ENCODE peak calls at places on chromosome 14, in five cellular contexts. L is H1, P is K562, W is HepG2, Z is GM12878. V is an unnamed sample.

GRCh38 chr14:50070840-50071548 is 45.4 kb downstream of the VCPKMT start:
- DNase-seq in W (no peak), L (no peak), Z (no peak), P (no peak), V (no peak)

GRCh38 chr14:61472025-61472672 is 150.8 kb downstream of the PRKCH start:
- DNase-seq in W (peak; percentile 90), Z (no peak), P (no peak), L (no peak), V (no peak)

GRCh38 chr14:94480809-94481208 is 4.8 kb upstream of the SERPINA9 start:
- DNase-seq in W (peak; percentile 19), L (no peak), Z (no peak), P (no peak), V (no peak)

GRCh38 chr14:89243286-89243685 is 173.7 kb downstream of the FOXN3 start:
- DNase-seq in P (no peak), L (no peak), Z (no peak), W (no peak), V (no peak)

GRCh38 chr14:81178063-81178462 is 42.7 kb downstream of the GTF2A1 start:
- DNase-seq in Z (no peak), L (no peak), P (no peak), W (no peak), V (no peak)

GRCh38 chr14:96091941-96092411 is 52.8 kb downstream of the C14orf132 start:
- DNase-seq in L (no peak), W (no peak), Z (no peak), P (no peak), V (no peak)

GRCh38 chr14:31059152-31059924 is 33.2 kb upstream of the STRN3 start:
- DNase-seq in P (peak; percentile 72), L (no peak), Z (no peak), W (peak; percentile 70), V (no peak)

GRCh38 chr14:81252278-81252677 is 31.5 kb upstream of the GTF2A1 start:
- DNase-seq in Z (no peak), W (no peak), L (no peak), P (no peak), V (no peak)

GRCh38 chr14:58146399-58146798 is 5.6 kb downstream of the ARMH4 start:
- DNase-seq in W (no peak), Z (no peak), L (no peak), P (no peak), V (no peak)

GRCh38 chr14:70898346-70898745 is 8.9 kb upstream of the PCNX1 start:
- DNase-seq in Z (no peak), L (no peak), W (no peak), P (no peak), V (no peak)

GRCh38 chr14:92280554-92281262 is 42.3 kb upstream of the SLC24A4 start:
- DNase-seq in Z (peak; percentile 39), P (no peak), L (no peak), W (no peak), V (no peak)

GRCh38 chr14:93317836-93318807 is 14.7 kb downstream of the BTBD7 start:
- DNase-seq in P (no peak), L (no peak), Z (no peak), W (no peak), V (no peak)

GRCh38 chr14:32542507-32542906 is 213.4 kb downstream of the AKAP6 start:
- DNase-seq in P (no peak), W (no peak), L (no peak), Z (no peak), V (no peak)

DNA sequence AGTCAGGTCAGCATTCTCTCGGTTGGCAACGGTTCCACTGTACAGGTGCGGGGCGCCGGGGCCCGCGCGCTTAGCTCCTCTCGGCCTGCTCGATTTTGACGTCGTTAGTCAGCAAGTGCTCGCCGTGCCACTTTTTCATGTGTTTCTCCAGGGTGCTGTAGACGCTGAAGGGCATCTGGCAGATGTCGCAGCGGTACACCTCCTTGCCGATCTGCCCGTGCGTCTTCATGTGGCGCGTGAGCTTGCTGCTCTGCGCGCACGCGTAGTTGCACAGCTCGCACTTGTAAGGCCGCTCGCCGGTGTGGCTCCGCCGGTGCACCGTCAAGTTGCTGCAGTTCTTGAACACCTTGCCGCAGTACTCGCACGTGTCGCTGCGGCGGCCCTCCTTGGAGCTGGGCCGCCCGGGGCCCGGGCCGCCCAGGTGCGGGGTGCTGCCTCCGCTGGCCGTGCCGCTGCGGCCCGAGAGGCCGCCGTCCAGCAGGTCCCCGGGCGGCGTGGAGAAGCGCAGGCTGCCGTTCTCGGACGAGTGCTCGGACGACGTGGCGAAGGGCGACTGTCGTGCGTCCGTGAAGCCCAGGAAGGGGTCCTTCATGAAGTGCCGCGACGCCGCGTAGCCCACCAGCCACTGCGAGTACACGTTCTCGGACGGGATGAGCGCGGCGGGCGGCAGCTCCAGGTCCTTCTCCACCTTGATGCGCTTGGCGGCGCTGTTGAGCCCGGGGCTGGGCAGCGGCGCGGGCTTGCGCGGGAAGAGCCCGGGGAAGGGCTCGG is 97.7 kb downstream of the BCL11B start:
- DNase-seq in L (no peak), P (no peak), W (no peak), Z (no peak), V (no peak)
- TF ChIP-seq SRF in L (no peak), P (no peak), W (no peak), Z (no peak), V (no peak)

DNA sequence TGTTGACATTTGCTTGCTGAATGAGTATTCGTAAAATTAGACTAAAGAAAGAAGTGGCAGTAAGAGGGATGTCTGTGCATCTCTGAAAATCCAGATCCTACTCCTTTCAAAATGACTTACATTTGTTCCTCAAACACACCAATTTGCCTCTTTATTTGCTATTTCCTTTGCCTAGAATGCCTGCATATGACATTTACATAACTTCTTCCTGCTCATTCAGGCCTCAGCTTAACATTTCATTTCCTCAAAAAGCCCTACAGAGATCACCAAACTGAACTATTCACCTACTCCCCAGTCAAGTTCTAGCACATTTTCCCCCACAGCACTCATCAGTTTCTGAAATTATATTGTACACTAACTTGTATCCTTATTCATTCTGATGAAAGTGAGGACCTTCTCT is 907.2 kb downstream of the LRFN5 start:
- DNase-seq in P (no peak), L (no peak), W (no peak), Z (no peak), V (no peak)
- TF ChIP-seq SRF in P (no peak), L (no peak), W (no peak), Z (no peak), V (no peak)

GRCh38 chr14:104080557-104081492 is 4.7 kb upstream of the ASPG start:
- DNase-seq in Z (no peak), P (no peak), W (no peak), L (no peak), V (no peak)
- TF ChIP-seq SRF in Z (no peak), P (no peak), W (no peak), L (no peak), V (no peak)

DNA sequence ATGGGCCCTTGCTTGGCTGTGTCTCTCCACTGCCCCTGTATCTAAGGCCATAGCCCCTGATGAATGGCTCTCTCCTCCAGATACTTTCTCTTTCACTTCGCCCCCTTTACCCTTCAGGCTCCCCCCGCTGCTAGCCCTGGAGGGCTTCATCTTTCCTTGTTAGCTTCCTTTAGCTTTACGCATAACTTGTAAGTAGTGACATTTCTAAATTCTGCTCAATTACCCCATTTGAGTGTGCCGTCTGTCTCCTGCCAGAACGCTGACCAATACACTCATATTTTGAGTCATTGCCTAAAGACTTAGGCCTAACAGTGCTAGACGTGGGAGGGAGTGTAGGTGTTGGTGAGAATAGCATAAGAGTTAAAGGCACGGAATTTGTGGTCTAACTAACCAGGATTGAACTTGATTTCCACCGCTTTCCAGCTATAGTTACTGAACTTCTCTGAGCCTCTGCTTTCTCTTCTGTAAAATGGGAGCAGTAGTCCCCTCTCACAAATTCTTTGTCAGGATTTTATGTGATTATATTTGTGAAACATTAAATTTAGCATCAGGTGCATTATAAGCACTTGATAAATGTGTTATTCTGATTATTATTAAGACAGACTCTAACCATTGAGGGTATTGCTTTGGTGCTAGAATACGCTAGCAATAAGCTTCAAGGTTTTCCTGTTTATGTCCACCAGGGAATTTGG is 129.3 kb downstream of the ZFP36L1 start:
- DNase-seq in Z (peak; percentile 77), P (no peak), L (no peak), W (no peak), V (no peak)
- TF ChIP-seq SRF in Z (no peak), P (no peak), L (no peak), W (no peak), V (no peak)

DNA sequence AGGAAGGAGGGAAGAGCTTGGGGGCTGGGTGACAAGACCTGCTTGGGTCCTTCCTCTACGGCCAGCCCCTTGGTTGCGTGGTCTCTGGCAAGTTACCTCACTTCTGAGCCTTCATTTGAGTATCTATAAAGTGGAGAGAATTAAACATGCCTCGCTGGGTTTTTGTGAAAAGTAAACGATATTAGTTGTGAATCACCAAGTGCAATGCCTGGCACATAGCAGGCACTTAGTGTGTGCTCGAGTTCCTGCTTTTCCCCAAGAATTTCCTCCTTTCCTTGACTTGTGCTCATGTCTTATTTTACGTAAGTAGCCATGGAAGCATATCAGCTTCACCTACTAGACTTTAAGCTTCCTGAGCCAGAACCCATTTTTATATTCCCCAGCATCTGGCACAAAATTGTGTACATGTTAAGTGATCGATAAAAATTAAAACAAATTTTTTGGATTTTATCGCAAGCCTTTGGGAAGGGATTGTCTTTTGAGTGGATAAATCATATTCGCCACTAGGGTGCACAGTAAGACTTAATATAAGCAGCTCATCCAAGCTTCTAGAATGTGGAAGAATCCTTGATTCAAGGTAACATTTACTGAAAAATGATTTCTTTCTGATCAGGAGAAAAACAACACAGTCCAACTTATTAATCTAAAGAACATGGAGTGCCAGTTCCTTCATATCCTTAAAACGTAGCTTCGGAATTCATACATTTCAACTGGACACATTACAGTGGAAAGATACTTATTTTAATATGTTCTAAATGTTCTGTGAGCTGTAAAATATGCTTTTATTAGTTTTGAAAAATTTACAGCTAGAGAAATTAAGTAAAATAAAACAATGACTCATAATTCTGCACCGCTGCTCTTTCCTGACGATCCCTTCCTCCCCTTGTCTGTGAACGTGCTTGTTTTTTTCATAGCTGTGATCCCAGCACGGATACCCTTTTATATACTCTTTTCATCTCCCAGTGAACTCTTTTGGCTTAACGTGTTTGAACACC is 62.0 kb downstream of the SLC25A47 start:
- DNase-seq in P (no peak), W (peak; percentile 40), L (no peak), Z (no peak), V (peak; percentile 35)
- TF ChIP-seq SRF in P (no peak), W (no peak), L (no peak), Z (no peak), V (no peak)

GRCh38 chr14:64337901-64338615 is 43.9 kb upstream of the ESR2 start:
- DNase-seq in L (peak; percentile 19), W (peak; percentile 47), Z (no peak), P (peak; percentile 18), V (no peak)
- TF ChIP-seq SRF in L (no peak), W (no peak), Z (no peak), P (no peak), V (no peak)

DNA sequence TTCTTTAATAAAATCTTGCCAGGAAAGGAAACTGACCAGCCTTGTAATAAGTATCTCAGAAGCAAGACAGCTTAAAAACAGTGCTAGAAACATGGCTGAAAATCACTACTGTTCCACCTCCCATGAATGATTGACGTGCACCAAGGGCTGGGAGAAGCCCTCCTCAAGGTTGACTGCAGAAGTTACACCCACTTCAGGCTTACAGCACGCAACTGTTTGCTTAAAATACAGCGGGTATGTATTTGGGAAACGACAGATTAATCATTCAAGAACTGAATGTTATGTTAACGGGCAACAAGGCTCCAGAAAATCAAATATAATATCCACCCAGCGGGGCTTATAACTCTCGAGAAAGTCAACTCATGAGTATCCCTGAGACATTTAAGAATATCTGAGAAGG is 22.1 kb downstream of the PRKD1 start:
- DNase-seq in P (no peak), L (no peak), Z (no peak), W (no peak), V (no peak)
- TF ChIP-seq SRF in P (no peak), L (no peak), Z (no peak), W (no peak), V (no peak)